ENCODE peak calls at places on chromosomes 3 and 15, in six cellular contexts. Y, M, R, T, L and B are unnamed samples.

GRCh38 chr15:27336676-27337075 is 365.7 kb downstream of the GABRG3 start:
- DNase-seq in Y (no peak), M (no peak), R (no peak), T (no peak), L (no peak), B (no peak)

GRCh38 chr3:60629816-60630215 is 621.4 kb downstream of the FHIT start:
- DNase-seq in Y (no peak), M (no peak), R (no peak), T (no peak), L (no peak), B (no peak)

GRCh38 chr3:141234283-141234682 is 2.7 kb downstream of the PXYLP1 start:
- DNase-seq in Y (no peak), M (no peak), R (no peak), T (no peak), L (no peak), B (no peak)

GRCh38 chr3:108031893-108032292 is 58.9 kb downstream of the CD47 start:
- DNase-seq in Y (no peak), M (no peak), R (no peak), T (no peak), L (no peak), B (no peak)

GRCh38 chr15:96264801-96265515 is 65.5 kb upstream of the NR2F2 start:
- DNase-seq in Y (no peak), M (peak), R (peak), T (no peak), L (no peak), B (no peak)

GRCh38 chr15:40069178-40070165 is 30.5 kb upstream of the SRP14 start:
- DNase-seq in Y (no peak), M (peak), R (no peak), T (no peak), L (no peak), B (peak)

GRCh38 chr3:54033761-54034160 is 88.6 kb upstream of the CACNA2D3 start:
- DNase-seq in Y (no peak), M (no peak), R (no peak), T (no peak), L (no peak), B (no peak)

GRCh38 chr3:109683746-109684145 is 346.4 kb upstream of the DPPA4 start:
- DNase-seq in Y (no peak), M (no peak), R (no peak), T (no peak), L (no peak), B (no peak)

DNA sequence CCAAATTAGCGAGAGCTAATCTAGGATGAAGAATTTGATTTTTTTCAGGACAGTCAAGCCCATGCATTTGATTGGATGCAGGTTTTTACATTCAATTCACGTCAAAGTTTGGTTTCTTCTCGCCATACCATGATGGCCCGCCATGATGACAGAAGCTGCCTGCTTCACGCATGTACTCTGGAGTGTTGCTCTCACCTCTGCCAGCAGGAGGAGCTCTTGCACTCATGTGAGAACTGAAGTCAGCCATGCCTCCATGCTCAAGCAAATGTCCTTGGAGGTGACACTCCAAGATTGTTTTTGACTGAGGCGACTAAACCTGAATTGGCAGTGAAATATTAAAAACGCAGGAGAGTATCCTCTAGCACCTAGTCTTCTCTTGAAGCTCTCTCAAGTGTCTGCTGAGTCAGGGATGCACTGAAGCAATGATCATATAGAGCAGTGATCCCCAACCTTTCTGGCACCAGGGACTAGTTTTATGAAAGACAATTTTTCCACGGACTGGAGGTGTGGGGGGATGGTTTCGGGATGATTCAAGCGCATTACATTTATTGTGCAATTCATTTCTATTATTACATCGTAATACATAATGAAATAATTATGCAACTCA is 120.9 kb downstream of the SAMMSON start:
- DNase-seq in Y (peak), M (peak), R (peak), T (peak), L (peak), B (peak)
- TF ChIP-seq TAF1 in Y (no peak), M (no peak), R (no peak), T (no peak), L (no peak), B (no peak)

GRCh38 chr3:151817473-151817872 is 3.6 kb downstream of the AADAC start:
- DNase-seq in Y (no peak), M (peak), R (no peak), T (no peak), L (no peak), B (no peak)

GRCh38 chr3:151818361-151818760 is 4.4 kb downstream of the AADAC start:
- DNase-seq in Y (no peak), M (no peak), R (no peak), T (no peak), L (no peak), B (no peak)

GRCh38 chr3:151814588-151814987 is 672 bp downstream of the AADAC start:
- DNase-seq in Y (no peak), M (no peak), R (no peak), T (no peak), L (no peak), B (no peak)

GRCh38 chr3:151813777-151814176 is at the start of gene AADAC:
- DNase-seq in Y (no peak), M (no peak), R (no peak), T (no peak), L (no peak), B (no peak)

DNA sequence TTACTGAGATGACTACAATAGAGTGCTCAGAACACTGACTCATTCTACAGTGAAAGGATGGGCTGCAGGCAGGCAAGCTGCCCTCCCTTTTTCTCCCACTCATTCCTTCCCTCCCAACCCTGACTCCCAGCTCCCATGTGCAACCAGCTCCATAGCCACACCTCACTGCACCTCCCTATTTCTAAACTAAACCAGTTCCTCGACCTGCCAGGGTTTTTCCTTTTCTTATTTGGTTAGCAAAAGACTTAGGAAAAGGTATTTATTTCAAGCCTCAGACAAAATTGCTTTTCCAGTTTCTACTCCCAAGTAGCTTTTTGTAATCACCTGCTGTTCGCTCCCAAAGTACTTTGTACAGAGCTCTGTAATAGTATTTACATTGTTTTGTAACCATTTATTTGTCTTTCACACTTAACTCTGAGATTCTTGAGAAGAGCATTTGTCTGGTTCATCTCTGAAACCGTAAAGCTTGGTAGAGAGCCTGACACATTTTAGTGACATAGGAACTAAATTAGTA is 2.2 kb downstream of the AADAC start:
- DNase-seq in Y (no peak), M (peak), R (peak), T (no peak), L (no peak), B (no peak)
- TF ChIP-seq POLR2A in Y (no peak), M (no peak), R (no peak), T (no peak), L (no peak), B (no peak)

DNA sequence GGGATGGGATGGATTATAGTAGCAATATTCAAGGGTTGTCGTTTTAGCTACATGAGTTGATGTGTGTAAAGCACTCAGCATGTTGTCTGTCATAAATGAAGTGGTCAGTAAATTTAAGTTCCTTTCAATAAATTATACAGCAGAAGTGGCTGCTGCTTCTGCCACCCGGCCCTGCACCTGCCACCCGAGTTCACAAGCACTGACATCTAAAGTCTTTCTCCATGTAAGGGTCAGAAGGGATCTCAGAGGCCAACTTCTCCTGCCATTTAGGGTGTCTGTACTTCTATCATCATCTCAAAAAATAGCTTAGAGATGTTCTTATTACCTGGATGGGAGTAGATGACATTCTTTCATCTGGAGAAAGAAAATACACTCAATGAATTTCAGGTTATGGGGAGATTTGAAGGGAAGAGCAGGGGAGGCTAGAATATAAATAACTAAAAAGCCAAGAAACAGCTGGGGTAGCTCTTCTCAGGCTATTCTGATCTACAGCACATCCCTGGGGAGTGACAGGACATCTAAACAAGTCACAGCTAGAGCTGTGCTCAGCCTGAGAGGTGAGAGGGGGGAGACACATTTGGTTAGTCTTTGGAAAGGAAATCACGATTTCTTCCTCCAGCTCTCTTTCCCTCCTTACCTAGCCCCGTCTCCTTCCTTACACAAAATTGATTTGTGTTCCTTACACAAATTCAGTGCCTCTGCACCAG is 8.0 kb downstream of the GCSAM start:
- DNase-seq in Y (no peak), M (no peak), R (no peak), T (no peak), L (no peak), B (no peak)
- TF ChIP-seq TAF1 in Y (no peak), M (no peak), R (no peak), T (no peak), L (no peak), B (no peak)

GRCh38 chr3:172153335-172153861 is 114.0 kb downstream of the FNDC3B start:
- DNase-seq in Y (no peak), M (no peak), R (no peak), T (no peak), L (no peak), B (no peak)
- TF ChIP-seq POLR2A in Y (no peak), M (no peak), R (no peak), T (no peak), L (no peak), B (no peak)

GRCh38 chr15:90557147-90557546 is 27.4 kb downstream of the CRTC3 start:
- DNase-seq in Y (no peak), M (no peak), R (no peak), T (no peak), L (no peak), B (no peak)

GRCh38 chr15:90552929-90553211 is 23.1 kb downstream of the CRTC3 start:
- DNase-seq in Y (no peak), M (no peak), R (no peak), T (no peak), L (no peak), B (no peak)

GRCh38 chr15:90550919-90551318 is 21.2 kb downstream of the CRTC3 start:
- DNase-seq in Y (no peak), M (no peak), R (no peak), T (no peak), L (no peak), B (no peak)

GRCh38 chr15:90552162-90552928 is 22.6 kb downstream of the CRTC3 start:
- DNase-seq in Y (no peak), M (no peak), R (no peak), T (no peak), L (no peak), B (no peak)

DNA sequence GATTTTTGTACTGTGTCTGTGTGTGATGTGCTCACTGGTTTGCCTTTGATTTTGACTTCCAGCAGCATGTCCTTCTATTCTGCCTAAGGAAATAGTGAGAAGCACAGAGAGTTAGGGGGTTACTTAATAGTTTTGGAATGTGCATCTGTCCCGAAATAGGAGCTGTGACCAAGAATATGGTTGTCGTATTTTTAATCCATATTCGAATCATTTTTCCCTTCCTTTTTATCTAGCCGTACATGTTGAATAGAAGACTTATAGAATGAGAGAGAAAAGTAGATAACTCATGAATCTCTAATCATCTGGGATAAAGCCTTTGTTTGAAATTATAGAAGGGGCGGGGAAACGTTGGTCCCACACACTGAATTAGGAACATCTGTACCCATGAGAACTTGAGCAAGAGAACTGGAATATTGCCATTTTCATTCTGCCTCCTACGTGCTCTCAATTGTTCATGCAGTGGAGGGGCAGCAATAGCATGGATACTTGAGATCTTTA is 23.6 kb downstream of the CRTC3 start:
- DNase-seq in Y (no peak), M (no peak), R (no peak), T (no peak), L (no peak), B (no peak)
- TF ChIP-seq TAF1 in Y (no peak), M (no peak), R (no peak), T (no peak), L (no peak), B (no peak)

GRCh38 chr15:81296673-81297072 is 27.3 kb downstream of the STARD5 start:
- DNase-seq in Y (peak), M (no peak), R (no peak), T (no peak), L (peak), B (peak)
- TF ChIP-seq POLR2A in Y (peak), M (no peak), R (no peak), T (no peak), L (peak), B (peak)

DNA sequence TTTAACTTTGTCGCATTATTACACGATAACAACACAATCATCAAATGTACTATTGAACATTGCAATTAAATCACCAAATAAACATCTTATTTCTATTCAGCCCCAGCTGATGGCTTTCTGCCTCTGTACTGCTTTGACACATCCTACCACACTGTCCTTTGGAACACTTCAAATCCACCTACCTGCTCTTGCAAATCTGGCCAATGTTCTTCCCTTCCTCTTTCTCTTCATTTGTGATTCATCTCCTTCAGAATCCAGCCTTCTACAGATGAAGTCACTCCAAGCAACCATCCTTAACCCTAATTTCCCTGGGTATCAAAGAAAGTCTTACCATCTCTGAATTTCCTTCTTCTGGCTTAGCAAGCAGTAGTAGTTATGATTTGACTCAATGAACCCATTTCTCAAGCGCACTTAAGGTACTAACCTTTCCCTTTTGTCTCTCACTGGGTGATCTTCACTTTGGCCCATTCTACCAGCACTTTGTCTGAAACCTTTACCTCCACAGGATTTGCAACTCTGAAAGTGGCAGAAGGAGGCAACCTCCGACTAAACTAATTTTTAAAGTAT is 502.9 kb downstream of the FOXP1 start:
- DNase-seq in Y (no peak), M (no peak), R (no peak), T (no peak), L (no peak), B (no peak)
- TF ChIP-seq TAF1 in Y (no peak), M (no peak), R (no peak), T (no peak), L (no peak), B (no peak)

GRCh38 chr3:23945653-23945902 is 492 bp downstream of the NR1D2 start:
- DNase-seq in Y (no peak), M (no peak), R (no peak), T (no peak), L (no peak), B (no peak)

GRCh38 chr3:23944861-23945652 is at the start of gene NR1D2:
- DNase-seq in Y (no peak), M (peak), R (peak), T (no peak), L (peak), B (peak)

GRCh38 chr3:23944007-23944760 is 902 bp upstream of the NR1D2 start:
- DNase-seq in Y (no peak), M (no peak), R (no peak), T (no peak), L (no peak), B (no peak)

GRCh38 chr3:23948761-23949160 is 3.7 kb downstream of the NR1D2 start:
- DNase-seq in Y (no peak), M (no peak), R (no peak), T (no peak), L (no peak), B (no peak)

GRCh38 chr3:23945903-23946751 is 1.0 kb downstream of the NR1D2 start:
- DNase-seq in Y (peak), M (peak), R (peak), T (peak), L (peak), B (peak)
- TF ChIP-seq POLR2A in Y (peak), M (peak), R (peak), T (peak), L (no peak), B (peak)